ENCODE peak calls at places on chromosomes 5 and 9, in nine cellular contexts. R is AG04450; Q is cardiac muscle cell; E is mammary epithelial cell; I is heart left ventricle; T is left ventricle myocardium inferior; J is CD8-positive, alpha-beta T cell; W is tibial artery; Y is GM23248. S is an unnamed sample.
A peak's percentile ranks its signal among the peaks of the same experiment; 100 is the strongest.

GRCh38 chr9:117437283-117437682 is 22.4 kb upstream of the ASTN2 start:
- DNase-seq in J (no peak), E (no peak), T (no peak), W (no peak), Q (no peak), Y (no peak), R (no peak), I (no peak), S (no peak)

GRCh38 chr5:9888517-9888916 is 258.4 kb upstream of the TAS2R1 start:
- DNase-seq in J (no peak), T (no peak), E (peak; percentile 43), Y (peak; percentile 91), Q (peak; percentile 77), R (peak; percentile 72), W (no peak), I (no peak), S (peak; percentile 92)

GRCh38 chr9:134624119-134624826 is 17.3 kb upstream of the COL5A1 start:
- DNase-seq in E (no peak), J (no peak), Y (peak; percentile 91), T (no peak), I (peak; percentile 29), Q (no peak), W (peak; percentile 64), R (no peak), S (no peak)

GRCh38 chr5:54087436-54087835 is 222.9 kb downstream of the ARL15 start:
- DNase-seq in W (no peak), T (no peak), R (peak; percentile 85), E (peak; percentile 41), Q (peak; percentile 65), Y (peak; percentile 65), J (no peak), I (no peak), S (no peak)

GRCh38 chr9:114006155-114006550 is 71.9 kb downstream of the AMBP start:
- DNase-seq in R (no peak), Y (no peak), T (no peak), W (peak; percentile 51), Q (no peak), J (no peak), I (no peak), E (no peak), S (no peak)

GRCh38 chr5:140611020-140611521 is 21.9 kb downstream of the CD14 start:
- DNase-seq in I (no peak), T (no peak), Y (no peak), J (no peak), R (no peak), Q (peak; percentile 75), W (no peak), E (no peak), S (no peak)

GRCh38 chr5:37208883-37209808 is 40.0 kb downstream of the CPLANE1 start:
- DNase-seq in T (peak; percentile 32), I (peak; percentile 64), J (no peak), Y (peak; percentile 76), W (no peak), R (no peak), Q (peak; percentile 53), E (no peak), S (no peak)

GRCh38 chr5:95858023-95858461 is 35.5 kb upstream of the GLRX start:
- DNase-seq in R (peak; percentile 77), W (peak; percentile 87), T (peak; percentile 24), I (no peak), E (peak; percentile 9), Q (peak; percentile 91), J (no peak), Y (peak; percentile 94), S (no peak)

GRCh38 chr9:128298535-128299482 is 22.7 kb downstream of the SWI5 start:
- DNase-seq in R (no peak), I (no peak), Q (no peak), Y (no peak), E (no peak), T (no peak), W (no peak), J (no peak), S (no peak)

GRCh38 chr9:134379774-134380431 is 53.6 kb downstream of the RXRA start:
- DNase-seq in Y (no peak), W (no peak), T (no peak), I (no peak), J (no peak), Q (no peak), R (no peak), E (peak; percentile 83), S (no peak)

GRCh38 chr5:94674841-94675382 is 56.4 kb downstream of the SLF1 start:
- DNase-seq in Q (no peak), T (no peak), E (peak; percentile 33), Y (peak; percentile 39), W (no peak), R (no peak), I (no peak), J (no peak), S (no peak)

GRCh38 chr5:138752951-138753793 is at the start of gene CTNNA1:
- DNase-seq in J (peak; percentile 44), T (peak; percentile 85), Q (peak; percentile 72), Y (peak; percentile 78), W (peak; percentile 90), R (no peak), I (peak; percentile 92), E (peak; percentile 83), S (peak; percentile 83)

GRCh38 chr9:18638448-18639249 is 164.7 kb downstream of the ADAMTSL1 start:
- DNase-seq in W (no peak), E (no peak), J (no peak), R (peak; percentile 15), Y (peak; percentile 35), Q (no peak), T (no peak), I (no peak), S (no peak)

GRCh38 chr5:56479701-56480304 is 246.7 kb upstream of the ANKRD55 start:
- DNase-seq in I (no peak), T (no peak), R (no peak), Q (no peak), W (peak; percentile 69), E (no peak), J (peak; percentile 52), Y (no peak), S (peak; percentile 41)

GRCh38 chr5:67047180-67047579 is 149.4 kb downstream of the CD180 start:
- DNase-seq in Y (no peak), E (no peak), R (no peak), T (peak; percentile 76), I (peak; percentile 72), Q (no peak), J (no peak), W (peak; percentile 69), S (peak; percentile 15)

GRCh38 chr5:180209137-180209581 is at the start of gene RASGEF1C:
- DNase-seq in J (peak; percentile 52), I (peak; percentile 82), Q (peak; percentile 76), E (peak; percentile 33), R (peak; percentile 3), Y (peak; percentile 88), T (peak; percentile 59), W (no peak), S (peak; percentile 75)

GRCh38 chr9:109442716-109443115 is 55.4 kb downstream of the PTPN3 start:
- DNase-seq in I (no peak), Q (no peak), E (peak; percentile 84), Y (no peak), J (no peak), T (no peak), R (no peak), W (no peak), S (no peak)

GRCh38 chr5:78327761-78328510 is 32.5 kb upstream of the SCAMP1 start:
- DNase-seq in Q (no peak), T (no peak), W (no peak), I (no peak), Y (no peak), J (no peak), R (no peak), E (peak; percentile 82), S (no peak)

GRCh38 chr9:122057211-122057610 is 35.9 kb downstream of the TTLL11 start:
- DNase-seq in Y (no peak), Q (no peak), R (no peak), T (no peak), I (no peak), W (no peak), J (no peak), E (no peak), S (no peak)

GRCh38 chr9:126108240-126108639 is 218.4 kb upstream of the MVB12B start:
- DNase-seq in Y (peak; percentile 32), I (no peak), Q (peak; percentile 35), J (no peak), R (no peak), W (no peak), T (no peak), E (peak; percentile 12), S (no peak)

GRCh38 chr5:116733995-116734716 is 159.5 kb upstream of the SEMA6A start:
- DNase-seq in E (no peak), R (no peak), Y (no peak), W (peak; percentile 70), T (peak; percentile 23), J (no peak), I (no peak), Q (no peak), S (no peak)

GRCh38 chr9:81002242-81002641 is 687.1 kb downstream of the TLE1 start:
- DNase-seq in Q (no peak), J (no peak), T (no peak), I (no peak), Y (no peak), W (no peak), R (no peak), E (peak; percentile 88), S (no peak)

GRCh38 chr5:119410448-119411170 is 41.7 kb upstream of the HSD17B4 start:
- DNase-seq in T (no peak), I (no peak), E (no peak), J (no peak), W (no peak), R (no peak), Q (no peak), Y (peak; percentile 48), S (peak; percentile 30)
- H3K9me3 ChIP-seq in T (no peaks in the 10 kb centered on the region), I (no peaks in the 10 kb centered on the region), E (no peaks in the 10 kb centered on the region), J (no peaks in the 10 kb centered on the region), W (no peaks in the 10 kb centered on the region), R (no peaks in the 10 kb centered on the region), Q (no peaks in the 10 kb centered on the region), Y (no peaks in the 10 kb centered on the region), S (no peaks in the 10 kb centered on the region)

DNA sequence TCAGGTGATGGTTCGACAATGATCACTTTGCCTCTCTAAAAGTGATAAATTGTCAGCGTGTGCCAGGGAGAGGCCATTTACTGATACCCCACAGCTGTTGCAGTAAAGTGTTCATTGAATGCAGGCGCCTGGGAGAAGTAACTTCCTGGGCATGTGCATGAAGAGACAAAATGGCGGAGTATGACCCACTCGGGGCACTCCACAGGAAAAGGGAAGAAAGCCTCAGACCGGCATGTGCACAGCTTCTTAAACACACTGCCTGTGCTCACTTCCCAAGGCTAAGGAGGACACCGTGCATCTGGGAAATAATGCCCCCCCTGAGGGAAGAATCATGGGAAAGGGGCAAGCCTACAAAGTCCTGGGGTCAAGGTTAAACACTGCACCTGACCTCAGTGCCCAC is 329.5 kb downstream of the ICE1 start:
- DNase-seq in R (no peak), Q (no peak), E (no peak), I (no peak), T (no peak), J (no peak), Y (no peak), W (no peak), S (no peak)
- H3K4me3 ChIP-seq in R (no peak overlapping the region), Q (no peak overlapping the region), E (no peak overlapping the region), I (no peak overlapping the region), T (no peak overlapping the region), J (no peak overlapping the region), Y (no peak overlapping the region), W (no peak overlapping the region), S (no peak overlapping the region)

GRCh38 chr5:62211405-62211804 is 94.6 kb upstream of the KIF2A start:
- DNase-seq in E (no peak), T (no peak), I (no peak), R (no peak), Q (no peak), W (no peak), J (no peak), Y (no peak), S (no peak)
- H3K27me3 ChIP-seq in E (peaks cover 2% of the 10 kb centered on the region), T (peaks cover 59% of the 10 kb centered on the region), I (peaks cover 7% of the 10 kb centered on the region), R (no peaks in the 10 kb centered on the region), Q (no peaks in the 10 kb centered on the region), W (peaks cover 10% of the 10 kb centered on the region), J (no peaks in the 10 kb centered on the region), Y (peaks cover 35% of the 10 kb centered on the region), S (no peaks in the 10 kb centered on the region)

GRCh38 chr5:179120421-179120861 is 60.3 kb downstream of the ZNF354C start:
- DNase-seq in T (no peak), E (no peak), W (peak; percentile 51), Y (no peak), R (no peak), Q (no peak), J (no peak), I (no peak), S (no peak)
- H3K9me3 ChIP-seq in T (peaks cover 42% of the 10 kb centered on the region), E (peaks cover 68% of the 10 kb centered on the region), W (no peaks in the 10 kb centered on the region), Y (no peaks in the 10 kb centered on the region), R (peaks cover 86% of the 10 kb centered on the region), Q (no peaks in the 10 kb centered on the region), J (no peaks in the 10 kb centered on the region), I (peaks cover 3% of the 10 kb centered on the region), S (peaks cover 4% of the 10 kb centered on the region)

S was measured in MG63.